ENCODE peak calls at places on chromosome 20, in seven cellular contexts. One of them, this sample, is unnamed.

GRCh38 chr20:24962182-24962492 is 13.1 kb downstream of the CST7 start:
- DNase-seq in AG08395: no peak
- DNase-seq in CD8-positive, alpha-beta T cell: no peak
- DNase-seq in fibroblast of lung: no peak
- DNase-seq in GM03348: no peak
- DNase-seq in NCI-H510A: no peak
- DNase-seq in cardiac fibroblast: no peak
- DNase-seq in this sample: no peak

GRCh38 chr20:12198281-12198680 is 280.6 kb downstream of the BTBD3 start:
- DNase-seq in AG08395: no peak
- DNase-seq in CD8-positive, alpha-beta T cell: no peak
- DNase-seq in fibroblast of lung: no peak
- DNase-seq in GM03348: no peak
- DNase-seq in NCI-H510A: no peak
- DNase-seq in cardiac fibroblast: no peak
- DNase-seq in this sample: no peak

GRCh38 chr20:33687370-33687915 is 1.3 kb upstream of the E2F1 start:
- DNase-seq in AG08395: no peak
- DNase-seq in CD8-positive, alpha-beta T cell: no peak
- DNase-seq in fibroblast of lung: peak; percentile 39
- DNase-seq in GM03348: no peak
- DNase-seq in NCI-H510A: no peak
- DNase-seq in cardiac fibroblast: peak; percentile 67
- DNase-seq in this sample: no peak

GRCh38 chr20:50413088-50413500 is 97.1 kb upstream of the PTPN1 start:
- DNase-seq in AG08395: no peak
- DNase-seq in CD8-positive, alpha-beta T cell: no peak
- DNase-seq in fibroblast of lung: no peak
- DNase-seq in GM03348: no peak
- DNase-seq in NCI-H510A: no peak
- DNase-seq in cardiac fibroblast: no peak
- DNase-seq in this sample: no peak

GRCh38 chr20:51625105-51625504 is 82.6 kb upstream of the NFATC2 start:
- DNase-seq in AG08395: no peak
- DNase-seq in CD8-positive, alpha-beta T cell: no peak
- DNase-seq in fibroblast of lung: no peak
- DNase-seq in GM03348: no peak
- DNase-seq in NCI-H510A: no peak
- DNase-seq in cardiac fibroblast: no peak
- DNase-seq in this sample: no peak

GRCh38 chr20:14764511-14765369 is 427.3 kb upstream of the FLRT3 start:
- DNase-seq in AG08395: no peak
- DNase-seq in CD8-positive, alpha-beta T cell: no peak
- DNase-seq in fibroblast of lung: no peak
- DNase-seq in GM03348: no peak
- DNase-seq in NCI-H510A: no peak
- DNase-seq in cardiac fibroblast: no peak
- DNase-seq in this sample: peak; percentile 40

GRCh38 chr20:884983-885952 is 30.9 kb downstream of the ANGPT4 start:
- DNase-seq in AG08395: peak; percentile 48
- DNase-seq in CD8-positive, alpha-beta T cell: no peak
- DNase-seq in fibroblast of lung: peak; percentile 38
- DNase-seq in GM03348: peak; percentile 52
- DNase-seq in NCI-H510A: no peak
- DNase-seq in cardiac fibroblast: peak; percentile 50
- DNase-seq in this sample: peak; percentile 60

GRCh38 chr20:51460569-51461265 is 81.8 kb downstream of the NFATC2 start:
- DNase-seq in AG08395: no peak
- DNase-seq in CD8-positive, alpha-beta T cell: no peak
- DNase-seq in fibroblast of lung: no peak
- DNase-seq in GM03348: no peak
- DNase-seq in NCI-H510A: no peak
- DNase-seq in cardiac fibroblast: no peak
- DNase-seq in this sample: no peak

GRCh38 chr20:3744037-3744436 is 11.6 kb downstream of the HSPA12B start:
- DNase-seq in AG08395: no peak
- DNase-seq in CD8-positive, alpha-beta T cell: peak; percentile 45
- DNase-seq in fibroblast of lung: no peak
- DNase-seq in GM03348: no peak
- DNase-seq in NCI-H510A: no peak
- DNase-seq in cardiac fibroblast: no peak
- DNase-seq in this sample: no peak

GRCh38 chr20:40494238-40494637 is 194.8 kb downstream of the MAFB start:
- DNase-seq in AG08395: no peak
- DNase-seq in CD8-positive, alpha-beta T cell: no peak
- DNase-seq in fibroblast of lung: no peak
- DNase-seq in GM03348: no peak
- DNase-seq in NCI-H510A: no peak
- DNase-seq in cardiac fibroblast: no peak
- DNase-seq in this sample: no peak

GRCh38 chr20:42093542-42094440 is 475.6 kb upstream of the CHD6 start:
- DNase-seq in AG08395: no peak
- DNase-seq in CD8-positive, alpha-beta T cell: no peak
- DNase-seq in fibroblast of lung: no peak
- DNase-seq in GM03348: no peak
- DNase-seq in NCI-H510A: peak; percentile 84
- DNase-seq in cardiac fibroblast: no peak
- DNase-seq in this sample: peak; percentile 9

GRCh38 chr20:22925613-22925983 is 109.5 kb upstream of the SSTR4 start:
- DNase-seq in AG08395: no peak
- DNase-seq in CD8-positive, alpha-beta T cell: no peak
- DNase-seq in fibroblast of lung: no peak
- DNase-seq in GM03348: no peak
- DNase-seq in NCI-H510A: no peak
- DNase-seq in cardiac fibroblast: peak; percentile 45
- DNase-seq in this sample: no peak

GRCh38 chr20:47370850-47371782 is 14.6 kb upstream of the ZMYND8 start:
- DNase-seq in AG08395: no peak
- DNase-seq in CD8-positive, alpha-beta T cell: no peak
- DNase-seq in fibroblast of lung: peak; percentile 47
- DNase-seq in GM03348: no peak
- DNase-seq in NCI-H510A: no peak
- DNase-seq in cardiac fibroblast: no peak
- DNase-seq in this sample: no peak

GRCh38 chr20:6044102-6044501 is 9.8 kb downstream of the LRRN4 start:
- DNase-seq in AG08395: no peak
- DNase-seq in CD8-positive, alpha-beta T cell: no peak
- DNase-seq in fibroblast of lung: no peak
- DNase-seq in GM03348: no peak
- DNase-seq in NCI-H510A: peak; percentile 15
- DNase-seq in cardiac fibroblast: no peak
- DNase-seq in this sample: peak; percentile 59

GRCh38 chr20:11219192-11219591 is 545.4 kb upstream of the JAG1 start:
- DNase-seq in AG08395: no peak
- DNase-seq in CD8-positive, alpha-beta T cell: no peak
- DNase-seq in fibroblast of lung: no peak
- DNase-seq in GM03348: no peak
- DNase-seq in NCI-H510A: no peak
- DNase-seq in cardiac fibroblast: no peak
- DNase-seq in this sample: no peak

GRCh38 chr20:62062661-62063600 is 2.8 kb downstream of the TAF4 start:
- DNase-seq in AG08395: no peak
- DNase-seq in CD8-positive, alpha-beta T cell: no peak
- DNase-seq in fibroblast of lung: no peak
- DNase-seq in GM03348: no peak
- DNase-seq in NCI-H510A: no peak
- DNase-seq in cardiac fibroblast: no peak
- DNase-seq in this sample: no peak

GRCh38 chr20:2859330-2860121 is 13.8 kb upstream of the PTPRA start:
- DNase-seq in AG08395: peak; percentile 86
- DNase-seq in CD8-positive, alpha-beta T cell: no peak
- DNase-seq in fibroblast of lung: peak; percentile 49
- DNase-seq in GM03348: peak; percentile 74
- DNase-seq in NCI-H510A: no peak
- DNase-seq in cardiac fibroblast: peak; percentile 14
- DNase-seq in this sample: no peak

GRCh38 chr20:34516874-34517542 is 786 bp downstream of the DYNLRB1 start:
- DNase-seq in AG08395: no peak
- DNase-seq in CD8-positive, alpha-beta T cell: no peak
- DNase-seq in fibroblast of lung: no peak
- DNase-seq in GM03348: peak; percentile 39
- DNase-seq in NCI-H510A: no peak
- DNase-seq in cardiac fibroblast: peak; percentile 29
- DNase-seq in this sample: peak; percentile 62

GRCh38 chr20:40956503-40956902 is 72.1 kb upstream of the TOP1 start:
- DNase-seq in AG08395: no peak
- DNase-seq in CD8-positive, alpha-beta T cell: peak; percentile 39
- DNase-seq in fibroblast of lung: no peak
- DNase-seq in GM03348: no peak
- DNase-seq in NCI-H510A: no peak
- DNase-seq in cardiac fibroblast: no peak
- DNase-seq in this sample: no peak

GRCh38 chr20:60715172-60715571 is 536.9 kb upstream of the CDH4 start:
- DNase-seq in AG08395: no peak
- DNase-seq in CD8-positive, alpha-beta T cell: no peak
- DNase-seq in fibroblast of lung: no peak
- DNase-seq in GM03348: no peak
- DNase-seq in NCI-H510A: no peak
- DNase-seq in cardiac fibroblast: no peak
- DNase-seq in this sample: peak; percentile 13

GRCh38 chr20:45402946-45403345 is 5.1 kb upstream of the DBNDD2 start:
- DNase-seq in AG08395: no peak
- DNase-seq in CD8-positive, alpha-beta T cell: no peak
- DNase-seq in fibroblast of lung: no peak
- DNase-seq in GM03348: no peak
- DNase-seq in NCI-H510A: no peak
- DNase-seq in cardiac fibroblast: peak; percentile 47
- DNase-seq in this sample: no peak

GRCh38 chr20:62929051-62929538 is 2.8 kb upstream of the DIDO1 start:
- DNase-seq in AG08395: peak; percentile 84
- DNase-seq in CD8-positive, alpha-beta T cell: peak; percentile 78
- DNase-seq in fibroblast of lung: peak; percentile 38
- DNase-seq in GM03348: peak; percentile 89
- DNase-seq in NCI-H510A: no peak
- DNase-seq in cardiac fibroblast: peak; percentile 62
- DNase-seq in this sample: no peak

GRCh38 chr20:53038328-53038727 is 66.2 kb downstream of the TSHZ2 start:
- DNase-seq in AG08395: no peak
- DNase-seq in CD8-positive, alpha-beta T cell: no peak
- DNase-seq in fibroblast of lung: no peak
- DNase-seq in GM03348: no peak
- DNase-seq in NCI-H510A: no peak
- DNase-seq in cardiac fibroblast: no peak
- DNase-seq in this sample: no peak

GRCh38 chr20:10671221-10671849 is 2.5 kb downstream of the JAG1 start:
- DNase-seq in AG08395: peak; percentile 86
- DNase-seq in CD8-positive, alpha-beta T cell: no peak
- DNase-seq in fibroblast of lung: peak; percentile 85
- DNase-seq in GM03348: peak; percentile 87
- DNase-seq in NCI-H510A: peak; percentile 40
- DNase-seq in cardiac fibroblast: peak; percentile 96
- DNase-seq in this sample: peak; percentile 52

GRCh38 chr20:47786763-47787107 is 1.5 kb upstream of the SULF2 start:
- DNase-seq in AG08395: no peak
- DNase-seq in CD8-positive, alpha-beta T cell: no peak
- DNase-seq in fibroblast of lung: no peak
- DNase-seq in GM03348: no peak
- DNase-seq in NCI-H510A: no peak
- DNase-seq in cardiac fibroblast: no peak
- DNase-seq in this sample: no peak

GRCh38 chr20:23823621-23824324 is 2.8 kb downstream of the CST2 start:
- DNase-seq in AG08395: no peak
- DNase-seq in CD8-positive, alpha-beta T cell: no peak
- DNase-seq in fibroblast of lung: no peak
- DNase-seq in GM03348: no peak
- DNase-seq in NCI-H510A: no peak
- DNase-seq in cardiac fibroblast: no peak
- DNase-seq in this sample: no peak

GRCh38 chr20:20780127-20780822 is 67.8 kb upstream of the RALGAPA2 start:
- DNase-seq in AG08395: no peak
- DNase-seq in CD8-positive, alpha-beta T cell: no peak
- DNase-seq in fibroblast of lung: no peak
- DNase-seq in GM03348: peak; percentile 9
- DNase-seq in NCI-H510A: peak; percentile 64
- DNase-seq in cardiac fibroblast: peak; percentile 6
- DNase-seq in this sample: no peak

GRCh38 chr20:25005220-25005619 is 12.7 kb upstream of the APMAP start:
- DNase-seq in AG08395: peak; percentile 14
- DNase-seq in CD8-positive, alpha-beta T cell: no peak
- DNase-seq in fibroblast of lung: peak; percentile 11
- DNase-seq in GM03348: no peak
- DNase-seq in NCI-H510A: no peak
- DNase-seq in cardiac fibroblast: no peak
- DNase-seq in this sample: no peak